ENCODE peak calls at places on chromosomes 11 and 22, in seven cellular contexts. A, S, G, K, I, U and X are unnamed samples.
A peak's percentile ranks its signal among the peaks of the same experiment; 100 is the strongest.

GRCh38 chr22:24445481-24446290 is 18.3 kb downstream of the ADORA2A start:
- DNase-seq in A (no peak), S (no peak), G (no peak), K (no peak), I (no peak), U (no peak), X (no peak)

GRCh38 chr11:114229062-114229450 is 67.1 kb upstream of the NNMT start:
- DNase-seq in A (no peak), S (no peak), G (no peak), K (no peak), I (no peak), U (no peak), X (no peak)

GRCh38 chr11:64218628-64219353 is 7.2 kb downstream of the TRPT1 start:
- DNase-seq in A (no peak), S (no peak), G (no peak), K (no peak), I (no peak), U (no peak), X (no peak)

GRCh38 chr11:105297463-105297862 is 157.9 kb upstream of the CARD18 start:
- DNase-seq in A (peak; percentile 61), S (peak; percentile 8), G (no peak), K (no peak), I (no peak), U (no peak), X (peak; percentile 8)

GRCh38 chr11:64652586-64653387 is 61.8 kb downstream of the SLC22A12 start:
- DNase-seq in A (peak; percentile 66), S (peak; percentile 38), G (no peak), K (peak; percentile 81), I (peak; percentile 59), U (peak; percentile 72), X (no peak)

GRCh38 chr11:19241260-19242183 is 777 bp upstream of the E2F8 start:
- DNase-seq in A (no peak), S (no peak), G (no peak), K (peak; percentile 58), I (no peak), U (no peak), X (no peak)

GRCh38 chr11:32032478-32032877 is 58.4 kb upstream of the RCN1 start:
- DNase-seq in A (peak; percentile 33), S (no peak), G (no peak), K (no peak), I (no peak), U (no peak), X (no peak)

GRCh38 chr11:66360406-66361073 is 11.0 kb downstream of the SLC29A2 start:
- DNase-seq in A (no peak), S (no peak), G (no peak), K (no peak), I (no peak), U (no peak), X (no peak)

GRCh38 chr11:93219440-93219839 is 21.6 kb upstream of the SLC36A4 start:
- DNase-seq in A (no peak), S (no peak), G (no peak), K (no peak), I (no peak), U (no peak), X (no peak)

GRCh38 chr11:3810951-3811350 is 2.6 kb downstream of the PGAP2 start:
- DNase-seq in A (no peak), S (no peak), G (no peak), K (peak; percentile 58), I (no peak), U (no peak), X (no peak)

GRCh38 chr11:6747097-6747662 is 24.6 kb downstream of the OR2AG2 start:
- DNase-seq in A (no peak), S (no peak), G (no peak), K (no peak), I (no peak), U (no peak), X (no peak)

GRCh38 chr11:43579171-43579918 is 101.2 kb upstream of the HSD17B12 start:
- DNase-seq in A (peak; percentile 39), S (no peak), G (no peak), K (peak; percentile 41), I (no peak), U (peak; percentile 23), X (no peak)

GRCh38 chr11:73201888-73202810 is 15.9 kb upstream of the P2RY2 start:
- DNase-seq in A (no peak), S (no peak), G (no peak), K (no peak), I (no peak), U (no peak), X (no peak)

GRCh38 chr22:30591191-30591587 is 521 bp downstream of the PES1 start:
- DNase-seq in A (peak; percentile 46), S (no peak), G (no peak), K (no peak), I (no peak), U (no peak), X (no peak)